ENCODE peak calls at places on chromosomes 6 and 20, in nine cellular contexts. One of them, this sample, is unnamed.

GRCh38 chr6:25389501-25389900 is 110.3 kb downstream of the CARMIL1 start:
- DNase-seq in left ventricle myocardium superior: no peak
- DNase-seq in left colon: no peak
- DNase-seq in gastrocnemius medialis: no peak
- DNase-seq in stimulated activated CD4-positive, alpha-beta T cell treated with anti-CD3 and anti-CD28 coated beads, Interleukin-2, amount 100 ng/mL, for 48 hours: no peak
- DNase-seq in GM23248: peak; percentile 84
- DNase-seq in NAMALWA: no peak
- DNase-seq in WTC11: no peak
- DNase-seq in NCI-H1092: no peak
- DNase-seq in this sample: no peak

GRCh38 chr6:97668716-97669115 is 385.7 kb upstream of the MMS22L start:
- DNase-seq in left ventricle myocardium superior: peak; percentile 27
- DNase-seq in left colon: no peak
- DNase-seq in stimulated activated CD4-positive, alpha-beta T cell treated with anti-CD3 and anti-CD28 coated beads, Interleukin-2, amount 100 ng/mL, for 48 hours: no peak
- DNase-seq in NAMALWA: peak; percentile 66
- DNase-seq in WTC11: no peak
- DNase-seq in GM23248: no peak
- DNase-seq in NCI-H1092: no peak
- DNase-seq in gastrocnemius medialis: no peak
- DNase-seq in this sample: no peak

GRCh38 chr6:63441266-63441956 is 121.6 kb upstream of the LGSN start:
- DNase-seq in NCI-H1092: peak; percentile 17
- DNase-seq in GM23248: no peak
- DNase-seq in WTC11: peak; percentile 18
- DNase-seq in gastrocnemius medialis: no peak
- DNase-seq in left ventricle myocardium superior: no peak
- DNase-seq in NAMALWA: no peak
- DNase-seq in left colon: no peak
- DNase-seq in stimulated activated CD4-positive, alpha-beta T cell treated with anti-CD3 and anti-CD28 coated beads, Interleukin-2, amount 100 ng/mL, for 48 hours: no peak
- DNase-seq in this sample: no peak

GRCh38 chr6:26216015-26216885 is 129.0 kb downstream of the HFE start:
- DNase-seq in NCI-H1092: peak; percentile 88
- DNase-seq in gastrocnemius medialis: no peak
- DNase-seq in NAMALWA: peak; percentile 99
- DNase-seq in GM23248: peak; percentile 94
- DNase-seq in left colon: peak; percentile 72
- DNase-seq in left ventricle myocardium superior: peak; percentile 58
- DNase-seq in stimulated activated CD4-positive, alpha-beta T cell treated with anti-CD3 and anti-CD28 coated beads, Interleukin-2, amount 100 ng/mL, for 48 hours: peak; percentile 67
- DNase-seq in WTC11: no peak
- DNase-seq in this sample: peak; percentile 75

GRCh38 chr6:44940367-44940766 is 387.8 kb upstream of the RUNX2 start:
- DNase-seq in GM23248: no peak
- DNase-seq in WTC11: no peak
- DNase-seq in left ventricle myocardium superior: no peak
- DNase-seq in stimulated activated CD4-positive, alpha-beta T cell treated with anti-CD3 and anti-CD28 coated beads, Interleukin-2, amount 100 ng/mL, for 48 hours: no peak
- DNase-seq in gastrocnemius medialis: no peak
- DNase-seq in NAMALWA: no peak
- DNase-seq in left colon: no peak
- DNase-seq in NCI-H1092: no peak
- DNase-seq in this sample: no peak

GRCh38 chr6:21738180-21739094 is 144.9 kb downstream of the SOX4 start:
- DNase-seq in WTC11: no peak
- DNase-seq in NAMALWA: no peak
- DNase-seq in gastrocnemius medialis: no peak
- DNase-seq in NCI-H1092: peak; percentile 38
- DNase-seq in stimulated activated CD4-positive, alpha-beta T cell treated with anti-CD3 and anti-CD28 coated beads, Interleukin-2, amount 100 ng/mL, for 48 hours: no peak
- DNase-seq in left colon: peak; percentile 40
- DNase-seq in left ventricle myocardium superior: no peak
- DNase-seq in GM23248: no peak
- DNase-seq in this sample: no peak

GRCh38 chr20:7856756-7857155 is 83.5 kb downstream of the HAO1 start:
- DNase-seq in GM23248: peak; percentile 82
- DNase-seq in stimulated activated CD4-positive, alpha-beta T cell treated with anti-CD3 and anti-CD28 coated beads, Interleukin-2, amount 100 ng/mL, for 48 hours: no peak
- DNase-seq in gastrocnemius medialis: no peak
- DNase-seq in WTC11: no peak
- DNase-seq in NAMALWA: no peak
- DNase-seq in NCI-H1092: no peak
- DNase-seq in left ventricle myocardium superior: no peak
- DNase-seq in left colon: no peak
- DNase-seq in this sample: no peak

GRCh38 chr6:143967861-143968498 is 40.1 kb downstream of the PLAGL1 start:
- DNase-seq in NAMALWA: no peak
- DNase-seq in left ventricle myocardium superior: no peak
- DNase-seq in NCI-H1092: no peak
- DNase-seq in WTC11: no peak
- DNase-seq in GM23248: peak; percentile 26
- DNase-seq in left colon: no peak
- DNase-seq in stimulated activated CD4-positive, alpha-beta T cell treated with anti-CD3 and anti-CD28 coated beads, Interleukin-2, amount 100 ng/mL, for 48 hours: no peak
- DNase-seq in gastrocnemius medialis: no peak
- DNase-seq in this sample: no peak

GRCh38 chr20:49343246-49343645 is 65.4 kb upstream of the ZNFX1 start:
- DNase-seq in left colon: no peak
- DNase-seq in WTC11: no peak
- DNase-seq in gastrocnemius medialis: peak; percentile 63
- DNase-seq in NAMALWA: no peak
- DNase-seq in NCI-H1092: no peak
- DNase-seq in GM23248: no peak
- DNase-seq in left ventricle myocardium superior: no peak
- DNase-seq in stimulated activated CD4-positive, alpha-beta T cell treated with anti-CD3 and anti-CD28 coated beads, Interleukin-2, amount 100 ng/mL, for 48 hours: no peak
- DNase-seq in this sample: no peak

GRCh38 chr6:108689279-108690161 is 128.8 kb downstream of the FOXO3 start:
- DNase-seq in NCI-H1092: no peak
- DNase-seq in left ventricle myocardium superior: peak; percentile 92
- DNase-seq in WTC11: no peak
- DNase-seq in NAMALWA: no peak
- DNase-seq in left colon: peak; percentile 35
- DNase-seq in gastrocnemius medialis: peak; percentile 91
- DNase-seq in GM23248: peak; percentile 78
- DNase-seq in stimulated activated CD4-positive, alpha-beta T cell treated with anti-CD3 and anti-CD28 coated beads, Interleukin-2, amount 100 ng/mL, for 48 hours: no peak
- DNase-seq in this sample: no peak

GRCh38 chr6:52724406-52725121 is 38.7 kb downstream of the GSTA2 start:
- DNase-seq in left colon: peak; percentile 84
- DNase-seq in gastrocnemius medialis: peak; percentile 21
- DNase-seq in NAMALWA: peak; percentile 83
- DNase-seq in left ventricle myocardium superior: peak; percentile 84
- DNase-seq in stimulated activated CD4-positive, alpha-beta T cell treated with anti-CD3 and anti-CD28 coated beads, Interleukin-2, amount 100 ng/mL, for 48 hours: peak; percentile 54
- DNase-seq in NCI-H1092: peak; percentile 39
- DNase-seq in GM23248: peak; percentile 88
- DNase-seq in WTC11: peak; percentile 75
- DNase-seq in this sample: peak; percentile 36

GRCh38 chr20:23141450-23142161 is 55.5 kb upstream of the CD93 start:
- DNase-seq in NCI-H1092: no peak
- DNase-seq in stimulated activated CD4-positive, alpha-beta T cell treated with anti-CD3 and anti-CD28 coated beads, Interleukin-2, amount 100 ng/mL, for 48 hours: no peak
- DNase-seq in NAMALWA: no peak
- DNase-seq in WTC11: no peak
- DNase-seq in gastrocnemius medialis: no peak
- DNase-seq in GM23248: no peak
- DNase-seq in left colon: no peak
- DNase-seq in left ventricle myocardium superior: no peak
- DNase-seq in this sample: no peak

GRCh38 chr20:5313916-5314315 is 2.8 kb downstream of the PROKR2 start:
- DNase-seq in left ventricle myocardium superior: no peak
- DNase-seq in GM23248: no peak
- DNase-seq in WTC11: no peak
- DNase-seq in NAMALWA: no peak
- DNase-seq in stimulated activated CD4-positive, alpha-beta T cell treated with anti-CD3 and anti-CD28 coated beads, Interleukin-2, amount 100 ng/mL, for 48 hours: no peak
- DNase-seq in left colon: no peak
- DNase-seq in NCI-H1092: no peak
- DNase-seq in gastrocnemius medialis: no peak
- DNase-seq in this sample: no peak

GRCh38 chr20:64083380-64084208 is 604 bp downstream of the LKAAEAR1 start:
- DNase-seq in left colon: peak; percentile 79
- DNase-seq in NAMALWA: peak; percentile 71
- DNase-seq in GM23248: peak; percentile 85
- DNase-seq in left ventricle myocardium superior: peak; percentile 88
- DNase-seq in stimulated activated CD4-positive, alpha-beta T cell treated with anti-CD3 and anti-CD28 coated beads, Interleukin-2, amount 100 ng/mL, for 48 hours: peak; percentile 65
- DNase-seq in gastrocnemius medialis: no peak
- DNase-seq in NCI-H1092: peak; percentile 54
- DNase-seq in WTC11: peak; percentile 82
- DNase-seq in this sample: peak; percentile 58

GRCh38 chr20:6765469-6766058 is 1.9 kb upstream of the BMP2 start:
- DNase-seq in gastrocnemius medialis: no peak
- DNase-seq in WTC11: no peak
- DNase-seq in GM23248: peak; percentile 63
- DNase-seq in NCI-H1092: peak; percentile 36
- DNase-seq in left colon: no peak
- DNase-seq in stimulated activated CD4-positive, alpha-beta T cell treated with anti-CD3 and anti-CD28 coated beads, Interleukin-2, amount 100 ng/mL, for 48 hours: no peak
- DNase-seq in left ventricle myocardium superior: no peak
- DNase-seq in NAMALWA: peak; percentile 68
- DNase-seq in this sample: no peak

GRCh38 chr6:27452496-27452897 is 20.4 kb downstream of the ZNF184 start:
- DNase-seq in left colon: no peak
- DNase-seq in NAMALWA: peak; percentile 6
- DNase-seq in left ventricle myocardium superior: no peak
- DNase-seq in NCI-H1092: no peak
- DNase-seq in GM23248: peak; percentile 14
- DNase-seq in WTC11: no peak
- DNase-seq in stimulated activated CD4-positive, alpha-beta T cell treated with anti-CD3 and anti-CD28 coated beads, Interleukin-2, amount 100 ng/mL, for 48 hours: no peak
- DNase-seq in gastrocnemius medialis: no peak
- DNase-seq in this sample: no peak

GRCh38 chr20:31515072-31515774 is 981 bp downstream of the HM13 start:
- DNase-seq in left colon: no peak
- DNase-seq in left ventricle myocardium superior: no peak
- DNase-seq in WTC11: no peak
- DNase-seq in GM23248: no peak
- DNase-seq in stimulated activated CD4-positive, alpha-beta T cell treated with anti-CD3 and anti-CD28 coated beads, Interleukin-2, amount 100 ng/mL, for 48 hours: no peak
- DNase-seq in NAMALWA: no peak
- DNase-seq in gastrocnemius medialis: no peak
- DNase-seq in NCI-H1092: no peak
- DNase-seq in this sample: no peak

GRCh38 chr20:25547999-25548398 is 37.3 kb downstream of the NINL start:
- DNase-seq in gastrocnemius medialis: no peak
- DNase-seq in stimulated activated CD4-positive, alpha-beta T cell treated with anti-CD3 and anti-CD28 coated beads, Interleukin-2, amount 100 ng/mL, for 48 hours: no peak
- DNase-seq in NCI-H1092: no peak
- DNase-seq in left ventricle myocardium superior: no peak
- DNase-seq in left colon: no peak
- DNase-seq in GM23248: no peak
- DNase-seq in NAMALWA: no peak
- DNase-seq in WTC11: no peak
- DNase-seq in this sample: no peak

GRCh38 chr6:146905313-146905712 is 298.9 kb upstream of the STXBP5 start:
- DNase-seq in gastrocnemius medialis: no peak
- DNase-seq in NAMALWA: no peak
- DNase-seq in left colon: peak; percentile 22
- DNase-seq in WTC11: no peak
- DNase-seq in left ventricle myocardium superior: no peak
- DNase-seq in stimulated activated CD4-positive, alpha-beta T cell treated with anti-CD3 and anti-CD28 coated beads, Interleukin-2, amount 100 ng/mL, for 48 hours: no peak
- DNase-seq in GM23248: peak; percentile 85
- DNase-seq in NCI-H1092: peak; percentile 76
- DNase-seq in this sample: no peak

GRCh38 chr6:77502966-77503365 is 39.7 kb upstream of the HTR1B start:
- DNase-seq in gastrocnemius medialis: no peak
- DNase-seq in stimulated activated CD4-positive, alpha-beta T cell treated with anti-CD3 and anti-CD28 coated beads, Interleukin-2, amount 100 ng/mL, for 48 hours: no peak
- DNase-seq in left colon: no peak
- DNase-seq in WTC11: no peak
- DNase-seq in left ventricle myocardium superior: no peak
- DNase-seq in NAMALWA: no peak
- DNase-seq in NCI-H1092: no peak
- DNase-seq in GM23248: peak; percentile 26
- DNase-seq in this sample: no peak

GRCh38 chr6:142374965-142375733 is 73.3 kb downstream of the ADGRG6 start:
- DNase-seq in NCI-H1092: no peak
- DNase-seq in gastrocnemius medialis: no peak
- DNase-seq in stimulated activated CD4-positive, alpha-beta T cell treated with anti-CD3 and anti-CD28 coated beads, Interleukin-2, amount 100 ng/mL, for 48 hours: no peak
- DNase-seq in GM23248: peak; percentile 46
- DNase-seq in left colon: no peak
- DNase-seq in left ventricle myocardium superior: no peak
- DNase-seq in NAMALWA: no peak
- DNase-seq in WTC11: no peak
- DNase-seq in this sample: no peak

GRCh38 chr6:19869464-19869863 is 32.3 kb downstream of the ID4 start:
- DNase-seq in WTC11: no peak
- DNase-seq in gastrocnemius medialis: no peak
- DNase-seq in GM23248: no peak
- DNase-seq in left ventricle myocardium superior: no peak
- DNase-seq in NCI-H1092: no peak
- DNase-seq in NAMALWA: peak; percentile 58
- DNase-seq in left colon: no peak
- DNase-seq in stimulated activated CD4-positive, alpha-beta T cell treated with anti-CD3 and anti-CD28 coated beads, Interleukin-2, amount 100 ng/mL, for 48 hours: no peak
- DNase-seq in this sample: no peak

GRCh38 chr20:2335096-2335495 is 39.3 kb downstream of the TGM3 start:
- DNase-seq in WTC11: no peak
- DNase-seq in NAMALWA: no peak
- DNase-seq in stimulated activated CD4-positive, alpha-beta T cell treated with anti-CD3 and anti-CD28 coated beads, Interleukin-2, amount 100 ng/mL, for 48 hours: no peak
- DNase-seq in gastrocnemius medialis: no peak
- DNase-seq in left ventricle myocardium superior: no peak
- DNase-seq in NCI-H1092: no peak
- DNase-seq in left colon: no peak
- DNase-seq in GM23248: no peak
- DNase-seq in this sample: no peak

GRCh38 chr6:22766979-22767378 is 197.6 kb downstream of the HDGFL1 start:
- DNase-seq in stimulated activated CD4-positive, alpha-beta T cell treated with anti-CD3 and anti-CD28 coated beads, Interleukin-2, amount 100 ng/mL, for 48 hours: no peak
- DNase-seq in NAMALWA: no peak
- DNase-seq in gastrocnemius medialis: no peak
- DNase-seq in left colon: no peak
- DNase-seq in NCI-H1092: no peak
- DNase-seq in WTC11: no peak
- DNase-seq in GM23248: no peak
- DNase-seq in left ventricle myocardium superior: no peak
- DNase-seq in this sample: no peak

GRCh38 chr6:30814137-30815084 is 69.9 kb upstream of the DDR1 start:
- DNase-seq in left colon: no peak
- DNase-seq in left ventricle myocardium superior: no peak
- DNase-seq in WTC11: no peak
- DNase-seq in stimulated activated CD4-positive, alpha-beta T cell treated with anti-CD3 and anti-CD28 coated beads, Interleukin-2, amount 100 ng/mL, for 48 hours: peak; percentile 56
- DNase-seq in GM23248: peak; percentile 83
- DNase-seq in gastrocnemius medialis: no peak
- DNase-seq in NCI-H1092: no peak
- DNase-seq in NAMALWA: no peak
- DNase-seq in this sample: no peak

GRCh38 chr6:52513896-52514295 is 63.0 kb downstream of the TRAM2 start:
- DNase-seq in left ventricle myocardium superior: no peak
- DNase-seq in NCI-H1092: no peak
- DNase-seq in gastrocnemius medialis: no peak
- DNase-seq in WTC11: no peak
- DNase-seq in stimulated activated CD4-positive, alpha-beta T cell treated with anti-CD3 and anti-CD28 coated beads, Interleukin-2, amount 100 ng/mL, for 48 hours: no peak
- DNase-seq in NAMALWA: no peak
- DNase-seq in GM23248: peak; percentile 48
- DNase-seq in left colon: no peak
- DNase-seq in this sample: no peak

GRCh38 chr6:9984607-9985006 is 430.3 kb downstream of the TFAP2A start:
- DNase-seq in GM23248: no peak
- DNase-seq in left ventricle myocardium superior: no peak
- DNase-seq in stimulated activated CD4-positive, alpha-beta T cell treated with anti-CD3 and anti-CD28 coated beads, Interleukin-2, amount 100 ng/mL, for 48 hours: no peak
- DNase-seq in WTC11: no peak
- DNase-seq in NAMALWA: no peak
- DNase-seq in NCI-H1092: no peak
- DNase-seq in left colon: no peak
- DNase-seq in gastrocnemius medialis: no peak
- DNase-seq in this sample: no peak

GRCh38 chr6:2744206-2744771 is 6.4 kb downstream of the MYLK4 start:
- DNase-seq in stimulated activated CD4-positive, alpha-beta T cell treated with anti-CD3 and anti-CD28 coated beads, Interleukin-2, amount 100 ng/mL, for 48 hours: no peak
- DNase-seq in NAMALWA: no peak
- DNase-seq in WTC11: no peak
- DNase-seq in gastrocnemius medialis: peak; percentile 73
- DNase-seq in NCI-H1092: peak; percentile 23
- DNase-seq in left ventricle myocardium superior: peak; percentile 83
- DNase-seq in left colon: no peak
- DNase-seq in GM23248: peak; percentile 19
- DNase-seq in this sample: no peak

GRCh38 chr6:135088232-135088760 is 33.7 kb upstream of the HBS1L start:
- DNase-seq in left ventricle myocardium superior: no peak
- DNase-seq in stimulated activated CD4-positive, alpha-beta T cell treated with anti-CD3 and anti-CD28 coated beads, Interleukin-2, amount 100 ng/mL, for 48 hours: no peak
- DNase-seq in left colon: no peak
- DNase-seq in GM23248: no peak
- DNase-seq in NCI-H1092: no peak
- DNase-seq in gastrocnemius medialis: no peak
- DNase-seq in NAMALWA: peak; percentile 37
- DNase-seq in WTC11: no peak
- DNase-seq in this sample: no peak

GRCh38 chr20:50891138-50891537 is 40.1 kb downstream of the ADNP start:
- DNase-seq in WTC11: no peak
- DNase-seq in left ventricle myocardium superior: no peak
- DNase-seq in GM23248: no peak
- DNase-seq in left colon: no peak
- DNase-seq in NCI-H1092: no peak
- DNase-seq in gastrocnemius medialis: no peak
- DNase-seq in stimulated activated CD4-positive, alpha-beta T cell treated with anti-CD3 and anti-CD28 coated beads, Interleukin-2, amount 100 ng/mL, for 48 hours: no peak
- DNase-seq in NAMALWA: no peak
- DNase-seq in this sample: no peak

GRCh38 chr6:131779304-131779703 is 28.5 kb upstream of the ENPP1 start:
- DNase-seq in left ventricle myocardium superior: no peak
- DNase-seq in NAMALWA: no peak
- DNase-seq in stimulated activated CD4-positive, alpha-beta T cell treated with anti-CD3 and anti-CD28 coated beads, Interleukin-2, amount 100 ng/mL, for 48 hours: no peak
- DNase-seq in WTC11: no peak
- DNase-seq in GM23248: no peak
- DNase-seq in NCI-H1092: no peak
- DNase-seq in gastrocnemius medialis: no peak
- DNase-seq in left colon: no peak
- DNase-seq in this sample: no peak

This sample was measured in activated gamma-delta T cell treated with Interleukin-2 at 50 U/mL for 16 hours.